ENCODE peak calls at places on chromosomes 3 and 15, in seven cellular contexts. Q is CD8-positive, alpha-beta T cell; G is A549; O is IMR-90; R is kidney; N is transverse colon; Z is uterus. M is an unnamed sample. For H3K9me3, the result is how much of the 10 kb centered on the place peaks cover.

GRCh38 chr3:155949464-155950217 is 79.2 kb downstream of the GMPS start:
- DNase-seq in Z (no peak), R (no peak), G (no peak), N (no peak), Q (no peak), O (no peak), M (no peak)

GRCh38 chr3:189132125-189132744 is 39.5 kb upstream of the TPRG1 start:
- DNase-seq in R (peak), G (peak), O (peak), Q (peak), Z (peak), N (peak), M (peak)

GRCh38 chr15:78399081-78399480 is 38.9 kb upstream of the IREB2 start:
- DNase-seq in O (no peak), N (no peak), G (no peak), Z (no peak), R (no peak), Q (no peak), M (no peak)

GRCh38 chr15:90957105-90957790 is 2.6 kb downstream of the RCCD1 start:
- DNase-seq in O (peak), Q (no peak), Z (no peak), R (peak), N (no peak), G (no peak), M (no peak)

GRCh38 chr3:174667386-174667785 is 191.7 kb upstream of the NAALADL2 start:
- DNase-seq in O (no peak), N (no peak), G (no peak), Z (no peak), Q (no peak), R (no peak), M (no peak)

GRCh38 chr3:172751188-172751571 is 654 bp downstream of the ECT2 start:
- DNase-seq in Q (no peak), O (peak), N (no peak), G (peak), Z (no peak), R (no peak), M (no peak)

GRCh38 chr3:164049836-164050235 is 1028.5 kb downstream of the SI start:
- DNase-seq in R (no peak), O (no peak), Q (no peak), Z (no peak), G (no peak), N (no peak), M (no peak)

GRCh38 chr15:40103124-40103858 is 5.4 kb downstream of the BMF start:
- DNase-seq in R (peak), Z (peak), O (peak), N (peak), G (no peak), Q (no peak), M (peak)

GRCh38 chr3:50418845-50419244 is 59.5 kb upstream of the TMEM115 start:
- DNase-seq in O (peak), Q (no peak), N (no peak), R (no peak), G (no peak), Z (no peak), M (no peak)

GRCh38 chr15:85587707-85588441 is 206.9 kb downstream of the KLHL25 start:
- DNase-seq in G (peak), N (no peak), R (no peak), O (peak), Q (no peak), Z (no peak), M (no peak)

GRCh38 chr15:40098489-40099261 is 10.0 kb downstream of the BMF start:
- DNase-seq in G (peak), Z (peak), R (peak), Q (peak), O (peak), N (peak), M (peak)

GRCh38 chr3:57928511-57928910 is 79.7 kb upstream of the FLNB start:
- DNase-seq in Q (no peak), R (no peak), N (no peak), G (no peak), O (no peak), Z (no peak), M (no peak)

GRCh38 chr3:46423588-46423987 is 16.5 kb downstream of the CCRL2 start:
- DNase-seq in O (peak), G (no peak), Q (no peak), R (no peak), N (no peak), Z (no peak), M (no peak)
- H3K4me3 ChIP-seq in O (no peak), G (no peak), Q (no peak), R (no peak), N (no peak), Z (no peak), M (no peak)

GRCh38 chr15:24764375-24765171 is 89.0 kb downstream of the NPAP1 start:
- DNase-seq in N (no peak), Q (no peak), Z (no peak), G (no peak), R (no peak), O (no peak), M (no peak)
- H3K9me3 ChIP-seq in N (under half), Q (under half), Z (under half), G (under half), R (under half), O (under half), M (under half)

GRCh38 chr15:26098801-26099200 is 235.7 kb upstream of the ATP10A start:
- DNase-seq in O (no peak), R (no peak), N (no peak), Z (no peak), Q (no peak), G (no peak), M (no peak)
- TF ChIP-seq CTCF in O (no peak), R (no peak), N (no peak), Z (no peak), Q (no peak), G (no peak), M (no peak)

DNA sequence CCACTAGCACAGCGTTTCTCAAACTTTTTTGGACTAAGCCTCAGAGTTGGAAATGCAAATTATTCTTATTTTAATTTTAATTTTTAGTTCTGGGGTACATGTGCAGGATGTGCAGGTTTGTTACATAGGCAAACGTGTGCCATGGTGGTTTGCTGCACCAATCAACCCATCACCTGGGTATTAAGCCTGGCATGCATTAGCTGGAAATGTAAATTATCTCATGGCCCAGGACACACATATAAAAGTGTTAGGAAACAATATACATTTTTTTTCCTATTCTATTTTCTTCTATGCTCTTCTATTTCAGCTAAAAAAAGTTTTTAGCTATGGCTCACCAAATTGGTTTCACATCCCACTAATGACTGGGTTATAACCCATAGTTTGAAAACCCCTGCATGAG is 73.3 kb upstream of the LRIG1 start:
- DNase-seq in R (no peak), Z (no peak), O (no peak), G (no peak), Q (no peak), N (no peak), M (no peak)
- H3K4me3 ChIP-seq in R (no peak), Z (no peak), O (no peak), G (no peak), Q (no peak), N (no peak), M (no peak)

M was measured in right atrium auricular region.